ENCODE peak calls at places on chromosomes 3 and 15, in five cellular contexts. E, A, V, T and B are unnamed samples.

GRCh38 chr15:31930967-31931366 is 99.3 kb upstream of the CHRNA7 start:
- DNase-seq in E (no peak), A (no peak), V (no peak), T (no peak), B (no peak)

GRCh38 chr3:53046171-53047170 is 598 bp upstream of the SFMBT1 start:
- DNase-seq in E (no peak), A (no peak), V (no peak), T (peak; percentile 77), B (peak; percentile 76)

GRCh38 chr15:80942746-80943565 is 46.7 kb downstream of the MESD start:
- DNase-seq in E (no peak), A (no peak), V (no peak), T (peak; percentile 63), B (no peak)

GRCh38 chr15:96183020-96183926 is 147.2 kb upstream of the NR2F2 start:
- DNase-seq in E (no peak), A (no peak), V (no peak), T (no peak), B (peak; percentile 87)

GRCh38 chr15:31400222-31400927 is 73.7 kb downstream of the KLF13 start:
- DNase-seq in E (no peak), A (no peak), V (no peak), T (no peak), B (no peak)

GRCh38 chr3:176650478-176650877 is 546.8 kb downstream of the TBL1XR1 start:
- DNase-seq in E (peak; percentile 55), A (no peak), V (peak; percentile 31), T (no peak), B (no peak)

GRCh38 chr3:49804141-49805041 is 1.3 kb downstream of the INKA1 start:
- DNase-seq in E (no peak), A (no peak), V (peak; percentile 47), T (no peak), B (no peak)

GRCh38 chr15:49989498-49989897 is 129.5 kb downstream of the ATP8B4 start:
- DNase-seq in E (no peak), A (no peak), V (no peak), T (no peak), B (peak; percentile 95)

GRCh38 chr3:71680588-71680987 is 44.6 kb downstream of the EIF4E3 start:
- DNase-seq in E (peak; percentile 41), A (peak; percentile 17), V (no peak), T (no peak), B (peak; percentile 30)

GRCh38 chr3:169668957-169669681 is 5.6 kb upstream of the MECOM start:
- DNase-seq in E (peak; percentile 51), A (peak; percentile 32), V (peak; percentile 72), T (peak; percentile 77), B (peak; percentile 4)

GRCh38 chr3:171672538-171672937 is 137.7 kb downstream of the PLD1 start:
- DNase-seq in E (no peak), A (no peak), V (no peak), T (no peak), B (no peak)

GRCh38 chr3:190972840-190973270 is 110.4 kb upstream of the GMNC start:
- DNase-seq in E (no peak), A (peak; percentile 11), V (no peak), T (no peak), B (no peak)